ENCODE peak calls at places on chromosomes 16 and 17, in seven cellular contexts. One of them, this sample, is unnamed.

GRCh38 chr17:29619251-29619650 is 3.5 kb downstream of the CORO6 start:
- DNase-seq in GM12878: no peak
- DNase-seq in GM12891: no peak
- DNase-seq in K562: no peak
- DNase-seq in SK-N-SH: peak; percentile 67
- DNase-seq in HepG2: no peak
- DNase-seq in H1: no peak
- DNase-seq in this sample: no peak

GRCh38 chr17:7561028-7561575 is 617 bp upstream of the SENP3 start:
- DNase-seq in GM12878: no peak
- DNase-seq in GM12891: peak; percentile 77
- DNase-seq in K562: peak; percentile 77
- DNase-seq in SK-N-SH: peak; percentile 93
- DNase-seq in HepG2: peak; percentile 77
- DNase-seq in H1: peak; percentile 92
- DNase-seq in this sample: peak; percentile 87

GRCh38 chr17:72152392-72152727 is 31.5 kb downstream of the SOX9 start:
- DNase-seq in GM12878: no peak
- DNase-seq in GM12891: no peak
- DNase-seq in K562: no peak
- DNase-seq in SK-N-SH: no peak
- DNase-seq in HepG2: no peak
- DNase-seq in H1: no peak
- DNase-seq in this sample: no peak

GRCh38 chr16:12721841-12722467 is 81.7 kb downstream of the CPPED1 start:
- DNase-seq in GM12878: no peak
- DNase-seq in GM12891: no peak
- DNase-seq in K562: no peak
- DNase-seq in SK-N-SH: no peak
- DNase-seq in HepG2: no peak
- DNase-seq in H1: no peak
- DNase-seq in this sample: no peak

GRCh38 chr17:7889166-7889584 is 586 bp downstream of the CHD3 start:
- DNase-seq in GM12878: no peak
- DNase-seq in GM12891: no peak
- DNase-seq in K562: peak; percentile 16
- DNase-seq in SK-N-SH: peak; percentile 94
- DNase-seq in HepG2: peak; percentile 85
- DNase-seq in H1: no peak
- DNase-seq in this sample: no peak

GRCh38 chr16:61194573-61194972 is 841.7 kb downstream of the CDH8 start:
- DNase-seq in GM12878: no peak
- DNase-seq in GM12891: no peak
- DNase-seq in K562: no peak
- DNase-seq in SK-N-SH: no peak
- DNase-seq in HepG2: no peak
- DNase-seq in H1: no peak
- DNase-seq in this sample: no peak

GRCh38 chr17:39001703-39002637 is 34.8 kb upstream of the FBXO47 start:
- DNase-seq in GM12878: no peak
- DNase-seq in GM12891: no peak
- DNase-seq in K562: peak; percentile 29
- DNase-seq in SK-N-SH: no peak
- DNase-seq in HepG2: no peak
- DNase-seq in H1: no peak
- DNase-seq in this sample: no peak

GRCh38 chr16:1712791-1713261 is 6.8 kb downstream of the MAPK8IP3 start:
- DNase-seq in GM12878: no peak
- DNase-seq in GM12891: no peak
- DNase-seq in K562: no peak
- DNase-seq in SK-N-SH: no peak
- DNase-seq in HepG2: no peak
- DNase-seq in H1: no peak
- DNase-seq in this sample: no peak

GRCh38 chr16:75110637-75111513 is 5.7 kb downstream of the LDHD start:
- DNase-seq in GM12878: peak; percentile 62
- DNase-seq in GM12891: peak; percentile 90
- DNase-seq in K562: peak; percentile 87
- DNase-seq in SK-N-SH: peak; percentile 91
- DNase-seq in HepG2: peak; percentile 80
- DNase-seq in H1: peak; percentile 91
- DNase-seq in this sample: peak; percentile 89

GRCh38 chr16:69201291-69201690 is 14.3 kb downstream of the SNTB2 start:
- DNase-seq in GM12878: no peak
- DNase-seq in GM12891: no peak
- DNase-seq in K562: no peak
- DNase-seq in SK-N-SH: no peak
- DNase-seq in HepG2: no peak
- DNase-seq in H1: no peak
- DNase-seq in this sample: no peak

GRCh38 chr17:79414520-79415065 is 196.3 kb downstream of the RBFOX3 start:
- DNase-seq in GM12878: no peak
- DNase-seq in GM12891: no peak
- DNase-seq in K562: no peak
- DNase-seq in SK-N-SH: no peak
- DNase-seq in HepG2: no peak
- DNase-seq in H1: no peak
- DNase-seq in this sample: no peak

GRCh38 chr17:72501404-72502110 is 380.7 kb downstream of the SOX9 start:
- DNase-seq in GM12878: no peak
- DNase-seq in GM12891: no peak
- DNase-seq in K562: no peak
- DNase-seq in SK-N-SH: no peak
- DNase-seq in HepG2: peak; percentile 89
- DNase-seq in H1: no peak
- DNase-seq in this sample: no peak

GRCh38 chr16:8649829-8650554 is 24.4 kb upstream of the ABAT start:
- DNase-seq in GM12878: no peak
- DNase-seq in GM12891: no peak
- DNase-seq in K562: no peak
- DNase-seq in SK-N-SH: no peak
- DNase-seq in HepG2: peak; percentile 29
- DNase-seq in H1: no peak
- DNase-seq in this sample: no peak

GRCh38 chr16:24036614-24037013 is 200.8 kb downstream of the PRKCB start:
- DNase-seq in GM12878: no peak
- DNase-seq in GM12891: peak; percentile 37
- DNase-seq in K562: peak; percentile 39
- DNase-seq in SK-N-SH: peak; percentile 79
- DNase-seq in HepG2: peak; percentile 46
- DNase-seq in H1: peak; percentile 70
- DNase-seq in this sample: peak; percentile 31

GRCh38 chr16:12515346-12515745 is 288.3 kb downstream of the CPPED1 start:
- DNase-seq in GM12878: no peak
- DNase-seq in GM12891: no peak
- DNase-seq in K562: no peak
- DNase-seq in SK-N-SH: no peak
- DNase-seq in HepG2: no peak
- DNase-seq in H1: no peak
- DNase-seq in this sample: no peak

GRCh38 chr16:85785927-85786326 is 13.4 kb downstream of the EMC8 start:
- DNase-seq in GM12878: no peak
- DNase-seq in GM12891: no peak
- DNase-seq in K562: no peak
- DNase-seq in SK-N-SH: no peak
- DNase-seq in HepG2: no peak
- DNase-seq in H1: no peak
- DNase-seq in this sample: no peak

GRCh38 chr16:84673203-84673535 is 24.9 kb downstream of the KLHL36 start:
- DNase-seq in GM12878: no peak
- DNase-seq in GM12891: no peak
- DNase-seq in K562: no peak
- DNase-seq in SK-N-SH: no peak
- DNase-seq in HepG2: no peak
- DNase-seq in H1: no peak
- DNase-seq in this sample: no peak

GRCh38 chr17:75238684-75239191 is 22.7 kb downstream of the GGA3 start:
- DNase-seq in GM12878: no peak
- DNase-seq in GM12891: peak; percentile 81
- DNase-seq in K562: peak; percentile 74
- DNase-seq in SK-N-SH: peak; percentile 90
- DNase-seq in HepG2: peak; percentile 74
- DNase-seq in H1: peak; percentile 72
- DNase-seq in this sample: peak; percentile 79

GRCh38 chr17:21098934-21099687 is 27.7 kb upstream of the DHRS7B start:
- DNase-seq in GM12878: peak; percentile 65
- DNase-seq in GM12891: peak; percentile 82
- DNase-seq in K562: peak; percentile 91
- DNase-seq in SK-N-SH: peak; percentile 90
- DNase-seq in HepG2: peak; percentile 80
- DNase-seq in H1: peak; percentile 77
- DNase-seq in this sample: peak; percentile 81

GRCh38 chr17:67390646-67391480 is 13.8 kb downstream of the PITPNC1 start:
- DNase-seq in GM12878: peak; percentile 87
- DNase-seq in GM12891: peak; percentile 23
- DNase-seq in K562: no peak
- DNase-seq in SK-N-SH: no peak
- DNase-seq in HepG2: peak; percentile 86
- DNase-seq in H1: no peak
- DNase-seq in this sample: no peak

GRCh38 chr17:80742091-80742490 is 197.5 kb downstream of the RPTOR start:
- DNase-seq in GM12878: no peak
- DNase-seq in GM12891: no peak
- DNase-seq in K562: no peak
- DNase-seq in SK-N-SH: no peak
- DNase-seq in HepG2: no peak
- DNase-seq in H1: no peak
- DNase-seq in this sample: no peak

GRCh38 chr17:80738406-80738805 is 193.8 kb downstream of the RPTOR start:
- DNase-seq in GM12878: peak; percentile 34
- DNase-seq in GM12891: no peak
- DNase-seq in K562: no peak
- DNase-seq in SK-N-SH: no peak
- DNase-seq in HepG2: no peak
- DNase-seq in H1: no peak
- DNase-seq in this sample: no peak

GRCh38 chr17:80738987-80739730 is 194.5 kb downstream of the RPTOR start:
- DNase-seq in GM12878: no peak
- DNase-seq in GM12891: no peak
- DNase-seq in K562: no peak
- DNase-seq in SK-N-SH: no peak
- DNase-seq in HepG2: no peak
- DNase-seq in H1: no peak
- DNase-seq in this sample: no peak

GRCh38 chr17:80737106-80738019 is 192.7 kb downstream of the RPTOR start:
- DNase-seq in GM12878: peak; percentile 81
- DNase-seq in GM12891: peak; percentile 64
- DNase-seq in K562: no peak
- DNase-seq in SK-N-SH: no peak
- DNase-seq in HepG2: no peak
- DNase-seq in H1: no peak
- DNase-seq in this sample: peak; percentile 61

DNA sequence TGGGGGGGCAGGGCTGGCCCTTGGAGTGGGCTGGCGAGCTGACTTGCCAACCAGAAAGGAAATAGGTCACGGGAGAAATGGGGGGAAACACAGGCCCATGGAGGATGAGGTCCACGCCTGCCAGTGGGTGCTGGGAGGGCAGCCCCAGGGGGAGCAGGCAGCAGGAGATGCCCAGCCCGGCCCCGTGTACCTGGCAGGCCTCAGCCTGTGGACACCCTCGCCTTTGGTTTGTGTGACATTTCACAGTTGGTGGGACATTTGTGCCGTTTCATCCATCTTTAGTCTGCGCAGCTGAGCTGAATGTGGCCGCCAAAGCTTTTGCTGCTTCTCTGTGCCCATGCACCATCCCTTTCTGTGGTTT is 193.4 kb downstream of the RPTOR start:
- DNase-seq in GM12878: no peak
- DNase-seq in GM12891: no peak
- DNase-seq in K562: no peak
- DNase-seq in SK-N-SH: no peak
- DNase-seq in HepG2: no peak
- DNase-seq in H1: no peak
- DNase-seq in this sample: peak; percentile 33
- TF ChIP-seq TAF1 in GM12878: no peak
- TF ChIP-seq TAF1 in GM12891: peak; percentile 18
- TF ChIP-seq TAF1 in K562: no peak
- TF ChIP-seq TAF1 in SK-N-SH: no peak
- TF ChIP-seq TAF1 in HepG2: no peak
- TF ChIP-seq TAF1 in H1: no peak
- TF ChIP-seq TAF1 in this sample: no peak

DNA sequence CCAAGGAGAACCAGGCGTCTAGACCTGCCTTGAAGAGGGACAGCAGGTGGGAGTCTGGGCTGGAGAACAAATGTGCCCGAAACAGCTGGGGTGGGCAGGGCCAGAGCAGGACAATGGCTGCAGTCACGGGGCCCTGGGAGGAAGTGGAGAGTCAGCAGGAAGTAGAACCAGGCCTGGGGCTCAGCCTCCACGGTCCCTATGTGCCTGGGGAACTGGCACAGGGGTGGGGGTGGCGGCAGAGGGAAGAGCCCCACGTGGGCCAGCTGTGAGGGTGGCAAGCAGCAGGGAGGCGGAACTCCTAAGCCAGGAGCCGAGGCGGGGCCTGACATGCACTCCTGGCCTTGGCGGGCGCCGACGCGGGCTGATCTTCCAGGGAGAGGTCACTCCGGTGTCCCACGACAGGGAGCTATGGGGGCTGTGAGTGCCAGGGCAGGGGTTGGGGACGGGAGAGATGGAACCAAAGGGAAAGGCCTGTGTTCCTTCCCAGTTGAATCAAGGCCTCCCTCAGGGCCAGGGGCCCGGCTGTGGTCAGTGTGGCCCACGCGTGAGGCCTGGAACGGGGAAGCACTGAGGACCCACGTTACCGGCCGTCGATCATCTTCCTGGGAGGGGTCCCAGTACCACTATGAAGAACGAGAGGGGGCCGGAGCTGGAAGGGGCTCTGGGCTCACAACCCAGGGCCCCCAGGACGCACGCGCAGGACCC is 42.7 kb downstream of the TIMM22 start:
- DNase-seq in GM12878: no peak
- DNase-seq in GM12891: no peak
- DNase-seq in K562: no peak
- DNase-seq in SK-N-SH: no peak
- DNase-seq in HepG2: no peak
- DNase-seq in H1: no peak
- DNase-seq in this sample: no peak
- TF ChIP-seq POLR2AphosphoS5 in GM12878: no peak
- TF ChIP-seq POLR2AphosphoS5 in GM12891: no peak
- TF ChIP-seq POLR2AphosphoS5 in K562: no peak
- TF ChIP-seq POLR2AphosphoS5 in SK-N-SH: no peak
- TF ChIP-seq POLR2AphosphoS5 in HepG2: no peak
- TF ChIP-seq POLR2AphosphoS5 in H1: no peak
- TF ChIP-seq POLR2AphosphoS5 in this sample: no peak

GRCh38 chr17:17134952-17135340 is 71.2 kb downstream of the PLD6 start:
- DNase-seq in GM12878: no peak
- DNase-seq in GM12891: no peak
- DNase-seq in K562: no peak
- DNase-seq in SK-N-SH: no peak
- DNase-seq in HepG2: no peak
- DNase-seq in H1: no peak
- DNase-seq in this sample: no peak
- TF ChIP-seq TAF1 in GM12878: no peak
- TF ChIP-seq TAF1 in GM12891: no peak
- TF ChIP-seq TAF1 in K562: no peak
- TF ChIP-seq TAF1 in SK-N-SH: no peak
- TF ChIP-seq TAF1 in HepG2: no peak
- TF ChIP-seq TAF1 in H1: no peak
- TF ChIP-seq TAF1 in this sample: no peak

GRCh38 chr16:20004931-20005330 is 68.8 kb downstream of the GPR139 start:
- DNase-seq in GM12878: no peak
- DNase-seq in GM12891: no peak
- DNase-seq in K562: no peak
- DNase-seq in SK-N-SH: no peak
- DNase-seq in HepG2: peak; percentile 14
- DNase-seq in H1: no peak
- DNase-seq in this sample: no peak
- TF ChIP-seq POLR2AphosphoS5 in GM12878: no peak
- TF ChIP-seq POLR2AphosphoS5 in GM12891: no peak
- TF ChIP-seq POLR2AphosphoS5 in K562: no peak
- TF ChIP-seq POLR2AphosphoS5 in SK-N-SH: no peak
- TF ChIP-seq POLR2AphosphoS5 in HepG2: no peak
- TF ChIP-seq POLR2AphosphoS5 in H1: no peak
- TF ChIP-seq POLR2AphosphoS5 in this sample: no peak

GRCh38 chr17:47076171-47076570 is 97.1 kb upstream of the RPRML start:
- DNase-seq in GM12878: no peak
- DNase-seq in GM12891: no peak
- DNase-seq in K562: no peak
- DNase-seq in SK-N-SH: no peak
- DNase-seq in HepG2: no peak
- DNase-seq in H1: no peak
- DNase-seq in this sample: no peak
- TF ChIP-seq TAF1 in GM12878: no peak
- TF ChIP-seq TAF1 in GM12891: no peak
- TF ChIP-seq TAF1 in K562: no peak
- TF ChIP-seq TAF1 in SK-N-SH: no peak
- TF ChIP-seq TAF1 in HepG2: no peak
- TF ChIP-seq TAF1 in H1: no peak
- TF ChIP-seq TAF1 in this sample: no peak

This sample was measured in GM12892.